ENCODE peak calls at places on chromosome 16, in ten cellular contexts. P is activated T-helper 1 cell treated with Interleukin-2 at 50 U/mL for 16 hours; B is lower leg skin; Y is midbrain; D is AG10803; E is activated CD4-positive, alpha-beta memory T cell treated with anti-CD3 and anti-CD28 coated beads, Interleukin-2, amount 10 ng/mL, durations not matched to agents 7 days and 5 days; V is HS-5; J is renal cortical epithelial cell; L is Daoy; I is choroid plexus epithelial cell. K is an unnamed sample.

GRCh38 chr16:75244844-75245758 is 6.3 kb downstream of the BCAR1 start:
- DNase-seq in P (no peak), B (no peak), Y (peak; percentile 96), D (peak; percentile 96), E (no peak), V (peak; percentile 99), J (peak; percentile 97), L (peak; percentile 96), I (peak; percentile 98), K (peak; percentile 99)

GRCh38 chr16:77496934-77497333 is 62.1 kb upstream of the ADAMTS18 start:
- DNase-seq in P (no peak), B (no peak), Y (no peak), D (no peak), E (no peak), V (no peak), J (peak; percentile 45), L (no peak), I (peak; percentile 37), K (no peak)

GRCh38 chr16:66662445-66663194 is 33.9 kb downstream of the CMTM4 start:
- DNase-seq in P (no peak), B (peak; percentile 64), Y (peak; percentile 68), D (peak; percentile 43), E (no peak), V (no peak), J (peak; percentile 60), L (no peak), I (peak; percentile 73), K (peak; percentile 12)

GRCh38 chr16:4345439-4346204 is 5.5 kb downstream of the PAM16 start:
- DNase-seq in P (no peak), B (no peak), Y (no peak), D (no peak), E (no peak), V (no peak), J (no peak), L (no peak), I (no peak), K (no peak)

GRCh38 chr16:47019563-47019962 is 46.1 kb upstream of the DNAJA2 start:
- DNase-seq in P (no peak), B (no peak), Y (peak; percentile 3), D (no peak), E (no peak), V (no peak), J (no peak), L (no peak), I (peak; percentile 49), K (no peak)

GRCh38 chr16:27639588-27640276 is 89.8 kb downstream of the KATNIP start:
- DNase-seq in P (no peak), B (no peak), Y (peak; percentile 51), D (peak; percentile 50), E (peak; percentile 20), V (peak; percentile 6), J (peak; percentile 49), L (peak; percentile 44), I (peak; percentile 83), K (no peak)

GRCh38 chr16:86573646-86574508 is 4.5 kb upstream of the FOXL1 start:
- DNase-seq in P (no peak), B (no peak), Y (no peak), D (no peak), E (no peak), V (no peak), J (no peak), L (no peak), I (no peak), K (no peak)

GRCh38 chr16:68972720-68973119 is 129.4 kb downstream of the TANGO6 start:
- DNase-seq in P (no peak), B (no peak), Y (no peak), D (peak; percentile 59), E (no peak), V (no peak), J (peak; percentile 51), L (peak; percentile 50), I (peak; percentile 74), K (peak; percentile 70)

GRCh38 chr16:74716355-74716754 is 15.7 kb upstream of the MLKL start:
- DNase-seq in P (no peak), B (no peak), Y (no peak), D (no peak), E (no peak), V (no peak), J (no peak), L (no peak), I (no peak), K (no peak)

GRCh38 chr16:15907863-15908478 is 19.6 kb upstream of the CEP20 start:
- DNase-seq in P (no peak), B (no peak), Y (no peak), D (peak; percentile 13), E (peak; percentile 31), V (no peak), J (peak; percentile 27), L (peak; percentile 69), I (peak; percentile 56), K (peak; percentile 10)

GRCh38 chr16:24741862-24742261 is 12.4 kb downstream of the TNRC6A start:
- DNase-seq in P (no peak), B (no peak), Y (no peak), D (no peak), E (no peak), V (no peak), J (no peak), L (no peak), I (no peak), K (no peak)

GRCh38 chr16:84446086-84446485 is 58.4 kb downstream of the MEAK7 start:
- DNase-seq in P (no peak), B (peak; percentile 39), Y (no peak), D (no peak), E (no peak), V (no peak), J (no peak), L (no peak), I (peak; percentile 8), K (no peak)

GRCh38 chr16:89037261-89038152 is 56.1 kb upstream of the ACSF3 start:
- DNase-seq in P (no peak), B (no peak), Y (no peak), D (peak; percentile 16), E (peak; percentile 47), V (no peak), J (peak; percentile 11), L (peak; percentile 41), I (peak; percentile 52), K (no peak)

GRCh38 chr16:85541181-85541580 is 71.9 kb upstream of the GSE1 start:
- DNase-seq in P (no peak), B (no peak), Y (no peak), D (no peak), E (no peak), V (no peak), J (no peak), L (no peak), I (no peak), K (no peak)

GRCh38 chr16:11570796-11571195 is 15.9 kb downstream of the LITAF start:
- DNase-seq in P (no peak), B (no peak), Y (no peak), D (no peak), E (no peak), V (no peak), J (no peak), L (no peak), I (no peak), K (no peak)